ENCODE peak calls at places on chromosomes 4 and X, in five cellular contexts. O, C, G, L and P are unnamed samples.

GRCh38 chrX:48737213-48737938 is 24.2 kb upstream of the GLOD5 start:
- DNase-seq in L (peak), O (peak), G (peak), C (peak), P (peak)

GRCh38 chrX:71909956-71910355 is 689 bp upstream of the NHSL2 start:
- DNase-seq in C (no peak), L (no peak), O (no peak), G (no peak), P (no peak)

GRCh38 chr4:96036781-96037180 is 196.9 kb downstream of the PDHA2 start:
- DNase-seq in O (no peak), L (no peak), C (no peak), G (no peak), P (no peak)

GRCh38 chr4:19300213-19300612 is 951.5 kb upstream of the SLIT2 start:
- DNase-seq in O (no peak), G (no peak), C (no peak), L (no peak), P (no peak)

GRCh38 chr4:66681962-66682361 is 863.3 kb downstream of the CENPC start:
- DNase-seq in C (no peak), G (no peak), L (no peak), O (no peak), P (no peak)

GRCh38 chr4:3518941-3519340 is 13.3 kb downstream of the LRPAP1 start:
- DNase-seq in C (no peak), O (no peak), G (no peak), L (no peak), P (no peak)

GRCh38 chr4:72302981-72303704 is 265.9 kb downstream of the ADAMTS3 start:
- DNase-seq in L (peak), G (peak), C (peak), O (no peak), P (no peak)

GRCh38 chrX:47232803-47233332 is at the start of gene USP11:
- DNase-seq in G (no peak), O (peak), C (peak), L (no peak), P (no peak)

GRCh38 chrX:154013614-154014360 is 5.9 kb downstream of the IRAK1 start:
- DNase-seq in G (peak), O (peak), C (peak), L (no peak), P (no peak)

GRCh38 chr4:96164814-96165351 is 325.0 kb downstream of the PDHA2 start:
- DNase-seq in G (no peak), C (no peak), L (no peak), O (no peak), P (no peak)

GRCh38 chr4:153684182-153685073 is at the start of gene TLR2:
- DNase-seq in C (peak), O (peak), L (no peak), G (peak), P (peak)

GRCh38 chr4:121462660-121463261 is 81.9 kb upstream of the QRFPR start:
- DNase-seq in L (peak), O (peak), G (no peak), C (no peak), P (no peak)

GRCh38 chr4:187084696-187085095 is 361.0 kb upstream of the FAT1 start:
- DNase-seq in G (no peak), O (no peak), L (no peak), C (no peak), P (no peak)